ENCODE peak calls at places on chromosomes 1 and 21, in nine cellular contexts. W is GM23338, U is HL-60, G is sigmoid colon, R is stomach, T is breast epithelium, H is H1, N is HCT116, P is Panc1. M is an unnamed sample.

GRCh38 chr1:202639500-202639899 is 70.8 kb downstream of the SYT2 start:
- DNase-seq in N (no peak), W (no peak), T (no peak), G (no peak), R (no peak), P (no peak), H (no peak), U (no peak), M (no peak)

GRCh38 chr1:61448017-61448383 is 276.9 kb downstream of the TM2D1 start:
- DNase-seq in H (no peak), U (no peak), T (no peak), N (no peak), W (no peak), G (no peak), P (no peak), R (no peak), M (no peak)

GRCh38 chr1:31790641-31791091 is 25.2 kb downstream of the SPOCD1 start:
- DNase-seq in U (no peak), T (no peak), P (no peak), G (peak), N (no peak), H (no peak), R (no peak), W (no peak), M (peak)

GRCh38 chr1:39981957-39982356 is 27.0 kb downstream of the MFSD2A start:
- DNase-seq in P (peak), H (no peak), U (no peak), N (peak), G (no peak), W (no peak), R (no peak), T (no peak), M (no peak)

GRCh38 chr1:165138960-165139359 is 217.6 kb downstream of the LMX1A start:
- DNase-seq in N (no peak), U (no peak), W (no peak), T (no peak), G (no peak), R (no peak), P (no peak), H (no peak), M (no peak)

GRCh38 chr1:173148971-173149370 is 58.2 kb downstream of the TNFSF4 start:
- DNase-seq in N (no peak), R (no peak), P (no peak), T (no peak), U (no peak), W (no peak), G (no peak), H (no peak), M (no peak)

GRCh38 chr1:198075296-198075695 is 81.5 kb upstream of the NEK7 start:
- DNase-seq in W (no peak), H (no peak), G (no peak), R (no peak), P (no peak), T (no peak), N (no peak), U (no peak), M (no peak)

GRCh38 chr1:234125283-234125682 is 220.8 kb downstream of the SLC35F3 start:
- DNase-seq in P (no peak), H (peak), R (no peak), T (no peak), U (peak), G (no peak), N (no peak), W (peak), M (no peak)

GRCh38 chr1:171457412-171457811 is 27.9 kb upstream of the PRRC2C start:
- DNase-seq in N (no peak), P (no peak), W (no peak), T (no peak), R (no peak), G (no peak), H (no peak), U (no peak), M (no peak)

GRCh38 chr1:56965191-56965590 is 624 bp downstream of the C8B start:
- DNase-seq in U (no peak), T (no peak), H (no peak), G (no peak), P (no peak), N (no peak), R (no peak), W (no peak), M (no peak)

GRCh38 chr1:30371888-30372791 is 351.2 kb downstream of the MATN1 start:
- DNase-seq in R (peak), T (no peak), G (no peak), N (no peak), W (no peak), H (peak), P (no peak), U (no peak), M (no peak)

GRCh38 chr1:2187619-2188018 is 7.0 kb downstream of the FAAP20 start:
- DNase-seq in T (no peak), H (no peak), W (no peak), P (no peak), U (no peak), N (no peak), G (no peak), R (no peak), M (no peak)

GRCh38 chr1:44714944-44715571 is 15.9 kb downstream of the RNU5D-1 start:
- DNase-seq in R (peak), N (no peak), U (peak), W (peak), G (peak), P (peak), H (peak), T (peak), M (no peak)

GRCh38 chr1:228376262-228376628 is 30.4 kb downstream of the TRIM11 start:
- DNase-seq in H (no peak), G (no peak), R (no peak), N (no peak), T (no peak), U (no peak), W (no peak), P (no peak), M (no peak)

GRCh38 chr1:35486858-35487408 is 70.3 kb downstream of the KIAA0319L start:
- DNase-seq in T (no peak), R (no peak), P (no peak), W (no peak), H (no peak), N (no peak), G (no peak), U (no peak), M (no peak)

GRCh38 chr1:13832536-13832935 is 132.5 kb downstream of the PRDM2 start:
- DNase-seq in G (no peak), U (no peak), H (no peak), R (no peak), T (no peak), W (no peak), N (no peak), P (no peak), M (no peak)

GRCh38 chr1:198156111-198156744 is 570 bp upstream of the NEK7 start:
- DNase-seq in P (peak), G (no peak), H (peak), W (peak), N (peak), U (peak), T (peak), R (peak), M (no peak)

GRCh38 chr1:103106426-103107321 is 1.6 kb downstream of the COL11A1 start:
- DNase-seq in U (peak), R (no peak), G (peak), N (peak), H (peak), P (peak), W (peak), T (no peak), M (peak)

GRCh38 chr1:244647819-244648218 is 5.1 kb upstream of the DESI2 start:
- DNase-seq in N (no peak), P (no peak), R (no peak), G (no peak), U (no peak), H (no peak), T (no peak), W (peak), M (no peak)

GRCh38 chr1:107293901-107294600 is 153.2 kb downstream of the NTNG1 start:
- DNase-seq in T (no peak), P (no peak), R (no peak), N (no peak), H (no peak), G (no peak), U (no peak), W (no peak), M (no peak)

GRCh38 chr1:214854126-214854875 is 228.2 kb upstream of the KCNK2 start:
- DNase-seq in U (no peak), P (no peak), H (no peak), R (no peak), N (no peak), G (no peak), T (no peak), W (no peak), M (no peak)

GRCh38 chr1:27021347-27022031 is 8.8 kb upstream of the TENT5B start:
- DNase-seq in H (no peak), R (no peak), U (no peak), T (no peak), N (no peak), G (no peak), W (no peak), P (no peak), M (no peak)

GRCh38 chr1:16224472-16224871 is 12.0 kb upstream of the ARHGEF19 start:
- DNase-seq in R (no peak), P (no peak), G (no peak), W (no peak), U (no peak), T (no peak), N (no peak), H (no peak), M (no peak)

GRCh38 chr1:1208713-1209433 is 2.5 kb upstream of the TNFRSF18 start:
- DNase-seq in N (no peak), W (peak), T (no peak), P (no peak), H (no peak), G (no peak), U (peak), R (no peak), M (no peak)

GRCh38 chr1:228236744-228237143 is 28.9 kb downstream of the OBSCN start:
- DNase-seq in H (peak), N (peak), P (no peak), T (no peak), G (no peak), U (no peak), R (peak), W (peak), M (no peak)

GRCh38 chr1:200372095-200372884 is 37.5 kb downstream of the ZNF281 start:
- DNase-seq in N (peak), W (peak), G (no peak), P (peak), U (no peak), H (peak), R (no peak), T (no peak), M (no peak)

GRCh38 chr1:226626577-226626956 is 78.0 kb downstream of the STUM start:
- DNase-seq in G (peak), R (peak), U (peak), H (peak), T (peak), W (peak), N (peak), P (peak), M (peak)

GRCh38 chr1:228542981-228543380 is 55.8 kb downstream of the RNF187 start:
- DNase-seq in H (no peak), T (no peak), W (no peak), U (no peak), R (no peak), P (no peak), G (no peak), N (no peak), M (peak)

GRCh38 chr21:15815285-15815684 is 85.5 kb downstream of the USP25 start:
- DNase-seq in U (no peak), G (no peak), T (no peak), P (no peak), R (no peak), W (no peak), H (no peak), N (no peak), M (no peak)

GRCh38 chr1:174998569-174999215 is 1.1 kb upstream of the CACYBP start:
- DNase-seq in R (peak), H (no peak), G (no peak), P (peak), T (no peak), U (peak), W (peak), N (peak), M (peak)

GRCh38 chr1:9305216-9305615 is 12.5 kb downstream of the SPSB1 start:
- DNase-seq in N (no peak), P (no peak), W (no peak), H (no peak), U (no peak), T (no peak), G (no peak), R (no peak), M (no peak)

GRCh38 chr1:80801691-80802090 is 999.0 kb upstream of the ADGRL2 start:
- DNase-seq in T (no peak), R (no peak), G (no peak), P (no peak), N (no peak), W (no peak), U (no peak), H (no peak), M (no peak)

GRCh38 chr1:40668769-40669525 is 3.5 kb upstream of the RIMS3 start:
- DNase-seq in P (peak), H (peak), R (peak), N (peak), U (peak), T (peak), W (peak), G (peak), M (peak)

GRCh38 chr1:181077576-181078242 is 10.8 kb upstream of the IER5 start:
- DNase-seq in W (no peak), G (no peak), P (no peak), U (no peak), T (no peak), N (no peak), R (no peak), H (no peak), M (no peak)

GRCh38 chr21:42684109-42684916 is 30.9 kb downstream of the PDE9A start:
- DNase-seq in G (peak), W (no peak), N (no peak), U (peak), R (no peak), T (no peak), P (no peak), H (no peak), M (no peak)

GRCh38 chr1:2597441-2598328 is 11.1 kb downstream of the PRXL2B start:
- DNase-seq in P (no peak), T (no peak), G (peak), H (no peak), R (no peak), U (no peak), N (no peak), W (no peak), M (peak)

GRCh38 chr1:47906009-47906432 is 91.2 kb downstream of the TRABD2B start:
- DNase-seq in H (no peak), R (peak), W (no peak), U (no peak), N (peak), G (no peak), T (no peak), P (no peak), M (no peak)

GRCh38 chr1:24790490-24790889 is 45.2 kb downstream of the CLIC4 start:
- DNase-seq in P (no peak), H (no peak), G (no peak), W (no peak), U (no peak), N (no peak), T (no peak), R (no peak), M (no peak)

GRCh38 chr1:24782689-24783088 is 37.4 kb downstream of the CLIC4 start:
- DNase-seq in U (no peak), G (no peak), H (no peak), W (no peak), T (no peak), P (no peak), N (no peak), R (no peak), M (no peak)

GRCh38 chr1:24783713-24784112 is 38.5 kb downstream of the CLIC4 start:
- DNase-seq in T (no peak), U (no peak), P (no peak), N (no peak), G (no peak), W (no peak), R (no peak), H (no peak), M (no peak)

GRCh38 chr1:24786191-24786590 is 40.9 kb downstream of the CLIC4 start:
- DNase-seq in U (no peak), H (no peak), G (no peak), N (no peak), P (no peak), T (no peak), R (no peak), W (no peak), M (no peak)
- TF ChIP-seq POLR2AphosphoS5 in U (no peak), H (no peak), G (no peak), N (no peak), P (no peak), T (no peak), R (peak), W (no peak), M (no peak)

GRCh38 chr1:12138196-12139183 is 28.3 kb upstream of the TNFRSF1B start:
- DNase-seq in U (no peak), H (no peak), N (no peak), P (no peak), T (no peak), G (no peak), R (no peak), W (no peak), M (no peak)

GRCh38 chr1:12140016-12140415 is 26.8 kb upstream of the TNFRSF1B start:
- DNase-seq in W (no peak), G (no peak), N (no peak), U (no peak), T (no peak), H (no peak), P (no peak), R (no peak), M (no peak)

GRCh38 chr1:12132078-12132477 is 34.7 kb upstream of the TNFRSF1B start:
- DNase-seq in U (no peak), T (no peak), R (no peak), H (no peak), W (no peak), N (no peak), G (no peak), P (peak), M (peak)

GRCh38 chr1:12134716-12135115 is 32.1 kb upstream of the TNFRSF1B start:
- DNase-seq in W (no peak), U (no peak), H (no peak), R (no peak), N (no peak), G (no peak), P (no peak), T (no peak), M (no peak)

GRCh38 chr1:12135612-12136011 is 31.2 kb upstream of the TNFRSF1B start:
- DNase-seq in U (no peak), H (no peak), T (no peak), R (no peak), W (no peak), G (peak), P (no peak), N (no peak), M (no peak)
- H3K27ac ChIP-seq in U (no peak), H (no peak), T (peak), R (no peak), W (no peak), G (no peak), P (peak), N (no peak), M (no peak)

GRCh38 chr1:167928457-167928852 is 8.0 kb upstream of the DCAF6 start:
- DNase-seq in N (no peak), R (no peak), T (no peak), P (no peak), G (no peak), U (no peak), H (no peak), W (no peak), M (no peak)
- TF ChIP-seq POLR2AphosphoS5 in N (no peak), R (no peak), T (no peak), P (no peak), G (no peak), U (no peak), H (no peak), W (no peak), M (no peak)

DNA sequence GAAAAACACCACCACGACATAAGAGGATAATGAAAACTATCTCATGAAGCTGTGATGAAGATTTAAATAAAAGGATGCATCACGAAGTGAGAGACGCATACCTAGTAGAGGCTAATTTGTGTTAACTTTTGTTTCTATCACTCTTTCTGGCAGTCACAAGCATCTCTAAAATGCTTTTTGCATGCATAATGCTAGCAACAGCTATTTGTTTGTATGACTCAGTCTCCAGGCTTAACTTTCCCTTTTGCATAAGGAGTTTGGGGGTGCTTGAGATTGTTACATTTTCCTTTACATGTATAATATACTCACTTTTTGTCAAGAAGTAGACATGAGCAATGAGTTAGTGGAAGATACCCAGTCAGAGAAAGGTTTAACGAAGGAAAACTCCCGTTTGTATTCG is 385.4 kb downstream of the DISC1 start:
- DNase-seq in R (no peak), T (no peak), P (no peak), U (no peak), W (no peak), N (no peak), H (no peak), G (no peak), M (no peak)
- H3K27ac ChIP-seq in R (peak), T (no peak), P (no peak), U (no peak), W (no peak), N (no peak), H (no peak), G (peak), M (no peak)

M was measured in suprapubic skin.